ENCODE peak calls at places on chromosomes 2 and 18, in seven cellular contexts. One of them, this sample, is unnamed.

GRCh38 chr2:29335391-29335790 is 220.2 kb downstream of the CLIP4 start:
- DNase-seq in AG10803: no peak
- DNase-seq in Ammon's horn: no peak
- DNase-seq in BE2C: no peak
- DNase-seq in mesothelial cell of epicardium: no peak
- DNase-seq in activated gamma-delta T cell treated with Interleukin-2 at 50 U/mL for 16 hours: no peak
- DNase-seq in mucosa of gallbladder: no peak
- DNase-seq in this sample: no peak

GRCh38 chr18:47817017-47817911 is 113.2 kb downstream of the SMAD2 start:
- DNase-seq in AG10803: peak; percentile 21
- DNase-seq in Ammon's horn: no peak
- DNase-seq in BE2C: no peak
- DNase-seq in mesothelial cell of epicardium: no peak
- DNase-seq in activated gamma-delta T cell treated with Interleukin-2 at 50 U/mL for 16 hours: no peak
- DNase-seq in mucosa of gallbladder: no peak
- DNase-seq in this sample: no peak

GRCh38 chr18:1488394-1488793 is 583.7 kb downstream of the ADCYAP1 start:
- DNase-seq in AG10803: no peak
- DNase-seq in Ammon's horn: no peak
- DNase-seq in BE2C: no peak
- DNase-seq in mesothelial cell of epicardium: no peak
- DNase-seq in activated gamma-delta T cell treated with Interleukin-2 at 50 U/mL for 16 hours: no peak
- DNase-seq in mucosa of gallbladder: no peak
- DNase-seq in this sample: no peak

GRCh38 chr18:45749918-45750689 is 26.1 kb downstream of the SLC14A1 start:
- DNase-seq in AG10803: no peak
- DNase-seq in Ammon's horn: no peak
- DNase-seq in BE2C: no peak
- DNase-seq in mesothelial cell of epicardium: no peak
- DNase-seq in activated gamma-delta T cell treated with Interleukin-2 at 50 U/mL for 16 hours: no peak
- DNase-seq in mucosa of gallbladder: peak; percentile 28
- DNase-seq in this sample: no peak

GRCh38 chr18:44909191-44909719 is 228.6 kb downstream of the SETBP1 start:
- DNase-seq in AG10803: no peak
- DNase-seq in Ammon's horn: no peak
- DNase-seq in BE2C: no peak
- DNase-seq in mesothelial cell of epicardium: no peak
- DNase-seq in activated gamma-delta T cell treated with Interleukin-2 at 50 U/mL for 16 hours: no peak
- DNase-seq in mucosa of gallbladder: peak; percentile 17
- DNase-seq in this sample: no peak

GRCh38 chr2:60215295-60215990 is 338.0 kb downstream of the BCL11A start:
- DNase-seq in AG10803: no peak
- DNase-seq in Ammon's horn: no peak
- DNase-seq in BE2C: no peak
- DNase-seq in mesothelial cell of epicardium: no peak
- DNase-seq in activated gamma-delta T cell treated with Interleukin-2 at 50 U/mL for 16 hours: no peak
- DNase-seq in mucosa of gallbladder: no peak
- DNase-seq in this sample: peak; percentile 60

GRCh38 chr2:8592736-8593135 is 89.1 kb upstream of the ID2 start:
- DNase-seq in AG10803: no peak
- DNase-seq in Ammon's horn: no peak
- DNase-seq in BE2C: no peak
- DNase-seq in mesothelial cell of epicardium: no peak
- DNase-seq in activated gamma-delta T cell treated with Interleukin-2 at 50 U/mL for 16 hours: no peak
- DNase-seq in mucosa of gallbladder: no peak
- DNase-seq in this sample: no peak

GRCh38 chr2:6650311-6650710 is 215.4 kb downstream of the CMPK2 start:
- DNase-seq in AG10803: no peak
- DNase-seq in Ammon's horn: peak; percentile 76
- DNase-seq in BE2C: no peak
- DNase-seq in mesothelial cell of epicardium: no peak
- DNase-seq in activated gamma-delta T cell treated with Interleukin-2 at 50 U/mL for 16 hours: no peak
- DNase-seq in mucosa of gallbladder: no peak
- DNase-seq in this sample: no peak

GRCh38 chr2:118847447-118848172 is at the start of gene EN1:
- DNase-seq in AG10803: peak; percentile 96
- DNase-seq in Ammon's horn: no peak
- DNase-seq in BE2C: no peak
- DNase-seq in mesothelial cell of epicardium: no peak
- DNase-seq in activated gamma-delta T cell treated with Interleukin-2 at 50 U/mL for 16 hours: no peak
- DNase-seq in mucosa of gallbladder: no peak
- DNase-seq in this sample: no peak

GRCh38 chr18:58788971-58789797 is 75.5 kb upstream of the ZNF532 start:
- DNase-seq in AG10803: peak; percentile 43
- DNase-seq in Ammon's horn: peak; percentile 74
- DNase-seq in BE2C: no peak
- DNase-seq in mesothelial cell of epicardium: no peak
- DNase-seq in activated gamma-delta T cell treated with Interleukin-2 at 50 U/mL for 16 hours: no peak
- DNase-seq in mucosa of gallbladder: peak; percentile 69
- DNase-seq in this sample: peak; percentile 36

GRCh38 chr2:43802135-43802534 is 28.3 kb downstream of the DYNC2LI1 start:
- DNase-seq in AG10803: no peak
- DNase-seq in Ammon's horn: no peak
- DNase-seq in BE2C: no peak
- DNase-seq in mesothelial cell of epicardium: no peak
- DNase-seq in activated gamma-delta T cell treated with Interleukin-2 at 50 U/mL for 16 hours: no peak
- DNase-seq in mucosa of gallbladder: no peak
- DNase-seq in this sample: no peak

GRCh38 chr2:144357623-144358400 is 162.1 kb downstream of the ZEB2 start:
- DNase-seq in AG10803: peak; percentile 99
- DNase-seq in Ammon's horn: no peak
- DNase-seq in BE2C: no peak
- DNase-seq in mesothelial cell of epicardium: no peak
- DNase-seq in activated gamma-delta T cell treated with Interleukin-2 at 50 U/mL for 16 hours: no peak
- DNase-seq in mucosa of gallbladder: peak; percentile 11
- DNase-seq in this sample: no peak

GRCh38 chr2:133975676-133976428 is 278.0 kb upstream of the MGAT5 start:
- DNase-seq in AG10803: no peak
- DNase-seq in Ammon's horn: no peak
- DNase-seq in BE2C: no peak
- DNase-seq in mesothelial cell of epicardium: no peak
- DNase-seq in activated gamma-delta T cell treated with Interleukin-2 at 50 U/mL for 16 hours: no peak
- DNase-seq in mucosa of gallbladder: no peak
- DNase-seq in this sample: no peak

GRCh38 chr2:136238552-136239346 is 120.8 kb upstream of the CXCR4 start:
- DNase-seq in AG10803: peak; percentile 15
- DNase-seq in Ammon's horn: peak; percentile 55
- DNase-seq in BE2C: no peak
- DNase-seq in mesothelial cell of epicardium: no peak
- DNase-seq in activated gamma-delta T cell treated with Interleukin-2 at 50 U/mL for 16 hours: peak; percentile 56
- DNase-seq in mucosa of gallbladder: no peak
- DNase-seq in this sample: peak; percentile 36

GRCh38 chr2:218995561-218995960 is 2.3 kb upstream of the CRYBA2 start:
- DNase-seq in AG10803: no peak
- DNase-seq in Ammon's horn: no peak
- DNase-seq in BE2C: no peak
- DNase-seq in mesothelial cell of epicardium: no peak
- DNase-seq in activated gamma-delta T cell treated with Interleukin-2 at 50 U/mL for 16 hours: no peak
- DNase-seq in mucosa of gallbladder: no peak
- DNase-seq in this sample: no peak

GRCh38 chr2:203796278-203796677 is 71.3 kb upstream of the CTLA4 start:
- DNase-seq in AG10803: no peak
- DNase-seq in Ammon's horn: no peak
- DNase-seq in BE2C: no peak
- DNase-seq in mesothelial cell of epicardium: no peak
- DNase-seq in activated gamma-delta T cell treated with Interleukin-2 at 50 U/mL for 16 hours: no peak
- DNase-seq in mucosa of gallbladder: no peak
- DNase-seq in this sample: no peak

GRCh38 chr2:120988741-120989555 is 253.3 kb downstream of the GLI2 start:
- DNase-seq in AG10803: no peak
- DNase-seq in Ammon's horn: no peak
- DNase-seq in BE2C: no peak
- DNase-seq in mesothelial cell of epicardium: no peak
- DNase-seq in activated gamma-delta T cell treated with Interleukin-2 at 50 U/mL for 16 hours: no peak
- DNase-seq in mucosa of gallbladder: no peak
- DNase-seq in this sample: no peak

GRCh38 chr2:176158306-176158643 is 1.2 kb downstream of the HOXD3 start:
- DNase-seq in AG10803: no peak
- DNase-seq in Ammon's horn: no peak
- DNase-seq in BE2C: no peak
- DNase-seq in mesothelial cell of epicardium: no peak
- DNase-seq in activated gamma-delta T cell treated with Interleukin-2 at 50 U/mL for 16 hours: no peak
- DNase-seq in mucosa of gallbladder: no peak
- DNase-seq in this sample: no peak

GRCh38 chr18:5746844-5747243 is 148.5 kb downstream of the TMEM200C start:
- DNase-seq in AG10803: no peak
- DNase-seq in Ammon's horn: no peak
- DNase-seq in BE2C: no peak
- DNase-seq in mesothelial cell of epicardium: no peak
- DNase-seq in activated gamma-delta T cell treated with Interleukin-2 at 50 U/mL for 16 hours: no peak
- DNase-seq in mucosa of gallbladder: no peak
- DNase-seq in this sample: no peak

GRCh38 chr2:227503433-227504406 is 31.8 kb downstream of the AGFG1 start:
- DNase-seq in AG10803: peak; percentile 73
- DNase-seq in Ammon's horn: no peak
- DNase-seq in BE2C: no peak
- DNase-seq in mesothelial cell of epicardium: no peak
- DNase-seq in activated gamma-delta T cell treated with Interleukin-2 at 50 U/mL for 16 hours: no peak
- DNase-seq in mucosa of gallbladder: peak; percentile 70
- DNase-seq in this sample: peak; percentile 64

GRCh38 chr18:76234559-76234958 is 260.5 kb downstream of the ZNF516 start:
- DNase-seq in AG10803: no peak
- DNase-seq in Ammon's horn: peak; percentile 50
- DNase-seq in BE2C: no peak
- DNase-seq in mesothelial cell of epicardium: no peak
- DNase-seq in activated gamma-delta T cell treated with Interleukin-2 at 50 U/mL for 16 hours: no peak
- DNase-seq in mucosa of gallbladder: no peak
- DNase-seq in this sample: no peak

GRCh38 chr2:108271691-108272253 is 16.9 kb upstream of the SULT1C2 start:
- DNase-seq in AG10803: peak; percentile 25
- DNase-seq in Ammon's horn: no peak
- DNase-seq in BE2C: no peak
- DNase-seq in mesothelial cell of epicardium: no peak
- DNase-seq in activated gamma-delta T cell treated with Interleukin-2 at 50 U/mL for 16 hours: no peak
- DNase-seq in mucosa of gallbladder: peak; percentile 62
- DNase-seq in this sample: no peak

GRCh38 chr2:99881901-99882591 is 260.3 kb downstream of the AFF3 start:
- DNase-seq in AG10803: peak; percentile 71
- DNase-seq in Ammon's horn: peak; percentile 69
- DNase-seq in BE2C: no peak
- DNase-seq in mesothelial cell of epicardium: no peak
- DNase-seq in activated gamma-delta T cell treated with Interleukin-2 at 50 U/mL for 16 hours: no peak
- DNase-seq in mucosa of gallbladder: no peak
- DNase-seq in this sample: no peak

GRCh38 chr2:170265321-170265720 is 87.4 kb downstream of the MYO3B start:
- DNase-seq in AG10803: no peak
- DNase-seq in Ammon's horn: no peak
- DNase-seq in BE2C: peak; percentile 6
- DNase-seq in mesothelial cell of epicardium: no peak
- DNase-seq in activated gamma-delta T cell treated with Interleukin-2 at 50 U/mL for 16 hours: no peak
- DNase-seq in mucosa of gallbladder: no peak
- DNase-seq in this sample: no peak

GRCh38 chr2:95372845-95373244 is 29.7 kb upstream of the FAHD2A start:
- DNase-seq in AG10803: no peak
- DNase-seq in Ammon's horn: no peak
- DNase-seq in BE2C: no peak
- DNase-seq in mesothelial cell of epicardium: no peak
- DNase-seq in activated gamma-delta T cell treated with Interleukin-2 at 50 U/mL for 16 hours: no peak
- DNase-seq in mucosa of gallbladder: no peak
- DNase-seq in this sample: no peak

GRCh38 chr2:45935791-45936622 is 284.5 kb downstream of the PRKCE start:
- DNase-seq in AG10803: peak; percentile 99
- DNase-seq in Ammon's horn: peak; percentile 85
- DNase-seq in BE2C: peak; percentile 93
- DNase-seq in mesothelial cell of epicardium: peak; percentile 68
- DNase-seq in activated gamma-delta T cell treated with Interleukin-2 at 50 U/mL for 16 hours: peak; percentile 9
- DNase-seq in mucosa of gallbladder: peak; percentile 95
- DNase-seq in this sample: peak; percentile 86

GRCh38 chr2:74845991-74846390 is 12.1 kb downstream of the HK2 start:
- DNase-seq in AG10803: peak; percentile 27
- DNase-seq in Ammon's horn: no peak
- DNase-seq in BE2C: no peak
- DNase-seq in mesothelial cell of epicardium: no peak
- DNase-seq in activated gamma-delta T cell treated with Interleukin-2 at 50 U/mL for 16 hours: no peak
- DNase-seq in mucosa of gallbladder: no peak
- DNase-seq in this sample: no peak

GRCh38 chr2:11835403-11835802 is 89.0 kb downstream of the LPIN1 start:
- DNase-seq in AG10803: no peak
- DNase-seq in Ammon's horn: no peak
- DNase-seq in BE2C: no peak
- DNase-seq in mesothelial cell of epicardium: no peak
- DNase-seq in activated gamma-delta T cell treated with Interleukin-2 at 50 U/mL for 16 hours: no peak
- DNase-seq in mucosa of gallbladder: no peak
- DNase-seq in this sample: no peak

GRCh38 chr18:14179306-14179705 is 47.1 kb upstream of the ZNF519 start:
- DNase-seq in AG10803: no peak
- DNase-seq in Ammon's horn: no peak
- DNase-seq in BE2C: no peak
- DNase-seq in mesothelial cell of epicardium: no peak
- DNase-seq in activated gamma-delta T cell treated with Interleukin-2 at 50 U/mL for 16 hours: no peak
- DNase-seq in mucosa of gallbladder: no peak
- DNase-seq in this sample: peak; percentile 27

GRCh38 chr2:134836986-134837385 is 1.4 kb upstream of the ACMSD start:
- DNase-seq in AG10803: peak; percentile 85
- DNase-seq in Ammon's horn: no peak
- DNase-seq in BE2C: no peak
- DNase-seq in mesothelial cell of epicardium: no peak
- DNase-seq in activated gamma-delta T cell treated with Interleukin-2 at 50 U/mL for 16 hours: no peak
- DNase-seq in mucosa of gallbladder: no peak
- DNase-seq in this sample: no peak

GRCh38 chr2:191501390-191502168 is 176.4 kb upstream of the NABP1 start:
- DNase-seq in AG10803: peak; percentile 73
- DNase-seq in Ammon's horn: peak; percentile 7
- DNase-seq in BE2C: no peak
- DNase-seq in mesothelial cell of epicardium: no peak
- DNase-seq in activated gamma-delta T cell treated with Interleukin-2 at 50 U/mL for 16 hours: no peak
- DNase-seq in mucosa of gallbladder: no peak
- DNase-seq in this sample: no peak

GRCh38 chr18:58520964-58521363 is 107.9 kb downstream of the ALPK2 start:
- DNase-seq in AG10803: no peak
- DNase-seq in Ammon's horn: no peak
- DNase-seq in BE2C: no peak
- DNase-seq in mesothelial cell of epicardium: no peak
- DNase-seq in activated gamma-delta T cell treated with Interleukin-2 at 50 U/mL for 16 hours: no peak
- DNase-seq in mucosa of gallbladder: no peak
- DNase-seq in this sample: no peak

GRCh38 chr18:6578686-6579085 is 150.8 kb upstream of the ARHGAP28 start:
- DNase-seq in AG10803: no peak
- DNase-seq in Ammon's horn: no peak
- DNase-seq in BE2C: no peak
- DNase-seq in mesothelial cell of epicardium: no peak
- DNase-seq in activated gamma-delta T cell treated with Interleukin-2 at 50 U/mL for 16 hours: no peak
- DNase-seq in mucosa of gallbladder: no peak
- DNase-seq in this sample: no peak

GRCh38 chr2:182666674-182667320 is 49.3 kb upstream of the DNAJC10 start:
- DNase-seq in AG10803: peak; percentile 10
- DNase-seq in Ammon's horn: no peak
- DNase-seq in BE2C: no peak
- DNase-seq in mesothelial cell of epicardium: no peak
- DNase-seq in activated gamma-delta T cell treated with Interleukin-2 at 50 U/mL for 16 hours: no peak
- DNase-seq in mucosa of gallbladder: no peak
- DNase-seq in this sample: no peak

This sample was measured in left colon.